ENCODE peak calls at places on chromosomes 1 and 21, in four cellular contexts. U is NCI-H1092; B is AG20443; C is stimulated activated naive CD8-positive, alpha-beta T cell treated with anti-CD3 and anti-CD28 coated beads, Interleukin-15, Interleukin-2, amounts not matched to agents 100 U/mL and 50 U/mL, for 24 hours. M is an unnamed sample.

GRCh38 chr1:210373628-210373877 is 44.9 kb downstream of the HHAT start:
- DNase-seq in C (no peak), U (no peak), B (no peak), M (no peak)

GRCh38 chr1:91529856-91530255 is 29.2 kb downstream of the CDC7 start:
- DNase-seq in B (no peak), U (no peak), C (no peak), M (peak)

GRCh38 chr1:62906428-62906886 is 122.5 kb downstream of the ATG4C start:
- DNase-seq in B (peak), U (no peak), C (no peak), M (no peak)

GRCh38 chr1:243525085-243525487 is 269.2 kb downstream of the SDCCAG8 start:
- DNase-seq in B (peak), C (no peak), U (no peak), M (no peak)

GRCh38 chr1:244218220-244218619 is 167.1 kb downstream of the ZBTB18 start:
- DNase-seq in C (no peak), U (no peak), B (no peak), M (no peak)

GRCh38 chr1:980602-981395 is 1.1 kb downstream of the PERM1 start:
- DNase-seq in C (no peak), B (no peak), U (no peak), M (no peak)

GRCh38 chr1:205020466-205020865 is 22.5 kb upstream of the CNTN2 start:
- DNase-seq in C (no peak), U (no peak), B (no peak), M (no peak)

GRCh38 chr1:210407207-210407886 is 78.6 kb downstream of the HHAT start:
- DNase-seq in B (peak), C (peak), U (peak), M (peak)

GRCh38 chr21:44872568-44873355 is 728 bp downstream of the PTTG1IP start:
- DNase-seq in B (no peak), C (peak), U (no peak), M (peak)

GRCh38 chr1:114384922-114385321 is 126.1 kb downstream of the TRIM33 start:
- DNase-seq in C (no peak), U (no peak), B (no peak), M (no peak)

GRCh38 chr1:2300851-2301606 is 72.9 kb downstream of the SKI start:
- DNase-seq in C (peak), U (no peak), B (peak), M (no peak)

GRCh38 chr1:168733241-168733640 is 4.2 kb upstream of the DPT start:
- DNase-seq in B (no peak), C (no peak), U (no peak), M (no peak)

GRCh38 chr1:70411360-70411844 is 334 bp downstream of the CTH start:
- DNase-seq in C (no peak), U (no peak), B (peak), M (no peak)

M was measured in NCI-H524.